ENCODE peak calls at places on chromosomes 5 and 9, in nine cellular contexts. X is GM03348; R is SW 1271; C is NCI-H774; F is GM10248; E is mucosa of descending colon; I is NAMALWA; H is activated CD4-positive, CD25-positive, alpha-beta regulatory T cell treated with anti-CD3 and anti-CD28 coated beads, Interleukin-2, amount 50 U/mL, for 72 hours; Y is renal cortical epithelial cell. M is an unnamed sample.

GRCh38 chr9:2271426-2271825 is 256.3 kb downstream of the SMARCA2 start:
- DNase-seq in Y (peak), I (peak), R (no peak), E (peak), F (peak), H (no peak), X (no peak), C (no peak), M (peak)

GRCh38 chr5:128329542-128329941 is 208.5 kb downstream of the FBN2 start:
- DNase-seq in F (no peak), I (no peak), R (no peak), H (no peak), C (no peak), Y (no peak), E (no peak), X (no peak), M (no peak)

GRCh38 chr5:62284946-62285891 is 20.8 kb upstream of the KIF2A start:
- DNase-seq in E (no peak), X (no peak), I (no peak), H (peak), F (no peak), C (no peak), Y (no peak), R (no peak), M (no peak)

GRCh38 chr5:144087576-144087975 is 82.9 kb downstream of the YIPF5 start:
- DNase-seq in E (no peak), X (no peak), F (no peak), I (no peak), H (no peak), C (no peak), R (no peak), Y (no peak), M (no peak)

GRCh38 chr5:151596839-151597539 is 5.9 kb upstream of the FAT2 start:
- DNase-seq in X (peak), H (no peak), I (no peak), C (no peak), E (no peak), F (no peak), Y (peak), R (no peak), M (no peak)

GRCh38 chr5:58944221-58944620 is 361.3 kb downstream of the RAB3C start:
- DNase-seq in C (no peak), X (no peak), F (no peak), I (no peak), H (no peak), Y (no peak), R (no peak), E (no peak), M (no peak)

GRCh38 chr5:1195916-1196315 is 5.5 kb upstream of the SLC6A19 start:
- DNase-seq in Y (no peak), H (no peak), I (no peak), X (no peak), E (no peak), C (no peak), F (no peak), R (no peak), M (no peak)

GRCh38 chr5:138724470-138725146 is 28.6 kb upstream of the CTNNA1 start:
- DNase-seq in E (no peak), C (no peak), F (no peak), I (no peak), R (no peak), H (no peak), Y (peak), X (peak), M (peak)